ENCODE peak calls at places on chromosomes 6 and 20, in six cellular contexts. V is upper lobe of right lung, J is heart right ventricle, H is neural crest cell, F is astrocyte of the cerebellum, B is OCI-LY7. Q is an unnamed sample.

GRCh38 chr6:141103246-141103645 is 1029.5 kb upstream of the GJE1 start:
- DNase-seq in V (no peak), J (no peak), H (no peak), F (peak), B (no peak), Q (no peak)

GRCh38 chr6:42136508-42137191 is 5.8 kb downstream of the C6orf132 start:
- DNase-seq in V (no peak), J (no peak), H (peak), F (peak), B (peak), Q (no peak)

GRCh38 chr6:125781307-125781868 is 9.4 kb upstream of the NCOA7 start:
- DNase-seq in V (no peak), J (no peak), H (no peak), F (no peak), B (no peak), Q (no peak)

GRCh38 chr20:60236613-60237012 is 278.4 kb downstream of the CDH26 start:
- DNase-seq in V (no peak), J (no peak), H (no peak), F (no peak), B (no peak), Q (no peak)

GRCh38 chr6:31214516-31214915 is 44.0 kb upstream of the POU5F1 start:
- DNase-seq in V (no peak), J (no peak), H (no peak), F (no peak), B (no peak), Q (no peak)

GRCh38 chr20:12012241-12013222 is 94.8 kb downstream of the BTBD3 start:
- DNase-seq in V (no peak), J (peak), H (peak), F (peak), B (peak), Q (no peak)

GRCh38 chr6:50602191-50602810 is 111.0 kb upstream of the TFAP2D start:
- DNase-seq in V (no peak), J (no peak), H (no peak), F (peak), B (peak), Q (no peak)

GRCh38 chr6:6635869-6636268 is 47.3 kb downstream of the LY86 start:
- DNase-seq in V (no peak), J (no peak), H (no peak), F (no peak), B (no peak), Q (no peak)

GRCh38 chr6:335146-335545 is 42.9 kb downstream of the DUSP22 start:
- DNase-seq in V (peak), J (no peak), H (no peak), F (no peak), B (no peak), Q (no peak)

GRCh38 chr6:13863699-13864155 is 49.4 kb upstream of the MCUR1 start:
- DNase-seq in V (no peak), J (no peak), H (no peak), F (no peak), B (no peak), Q (no peak)

GRCh38 chr20:64104667-64105451 is 2.5 kb downstream of the NPBWR2 start:
- DNase-seq in V (peak), J (no peak), H (no peak), F (no peak), B (no peak), Q (peak)

GRCh38 chr6:90484903-90485302 is 102.0 kb downstream of the MAP3K7 start:
- DNase-seq in V (no peak), J (no peak), H (peak), F (no peak), B (no peak), Q (no peak)

GRCh38 chr6:44409207-44409796 is 21.8 kb downstream of the CDC5L start:
- DNase-seq in V (no peak), J (no peak), H (no peak), F (no peak), B (no peak), Q (no peak)

GRCh38 chr20:45459606-45460005 is 9.9 kb upstream of the WFDC2 start:
- DNase-seq in V (no peak), J (no peak), H (no peak), F (no peak), B (no peak), Q (no peak)

GRCh38 chr6:116286773-116287358 is 7.1 kb upstream of the TSPYL1 start:
- DNase-seq in V (no peak), J (no peak), H (no peak), F (no peak), B (no peak), Q (no peak)

GRCh38 chr6:55941713-55942112 is 66.3 kb upstream of the BMP5 start:
- DNase-seq in V (no peak), J (no peak), H (no peak), F (no peak), B (no peak), Q (no peak)

GRCh38 chr6:75605635-75606034 is 4.0 kb downstream of the SENP6 start:
- DNase-seq in V (no peak), J (no peak), H (no peak), F (no peak), B (no peak), Q (no peak)

GRCh38 chr6:97095466-97095865 is 170.9 kb downstream of the KLHL32 start:
- DNase-seq in V (no peak), J (no peak), H (no peak), F (no peak), B (no peak), Q (no peak)

GRCh38 chr6:89048985-89049384 is 31.6 kb upstream of the PNRC1 start:
- DNase-seq in V (no peak), J (no peak), H (no peak), F (no peak), B (no peak), Q (no peak)

GRCh38 chr6:39786636-39787035 is 5.5 kb upstream of the DAAM2 start:
- DNase-seq in V (no peak), J (no peak), H (no peak), F (no peak), B (no peak), Q (no peak)

GRCh38 chr6:105045546-105045945 is 88.6 kb downstream of the LIN28B start:
- DNase-seq in V (no peak), J (no peak), H (no peak), F (no peak), B (no peak), Q (no peak)

GRCh38 chr20:4282550-4282949 is 267.2 kb upstream of the RNF24 start:
- DNase-seq in V (no peak), J (no peak), H (no peak), F (no peak), B (no peak), Q (no peak)
- TF ChIP-seq CTCF in V (no peak), J (no peak), H (no peak), F (no peak), B (no peak), Q (no peak)

GRCh38 chr20:24093666-24094065 is 105.1 kb upstream of the GGTLC1 start:
- DNase-seq in V (no peak), J (no peak), H (no peak), F (no peak), B (no peak), Q (no peak)
- TF ChIP-seq CTCF in V (no peak), J (no peak), H (no peak), F (no peak), B (no peak), Q (no peak)

GRCh38 chr6:12283904-12284303 is 6.3 kb upstream of the EDN1 start:
- DNase-seq in V (no peak), J (no peak), H (no peak), F (no peak), B (no peak), Q (no peak)
- TF ChIP-seq CTCF in V (no peak), J (no peak), H (peak), F (no peak), B (no peak), Q (peak)

DNA sequence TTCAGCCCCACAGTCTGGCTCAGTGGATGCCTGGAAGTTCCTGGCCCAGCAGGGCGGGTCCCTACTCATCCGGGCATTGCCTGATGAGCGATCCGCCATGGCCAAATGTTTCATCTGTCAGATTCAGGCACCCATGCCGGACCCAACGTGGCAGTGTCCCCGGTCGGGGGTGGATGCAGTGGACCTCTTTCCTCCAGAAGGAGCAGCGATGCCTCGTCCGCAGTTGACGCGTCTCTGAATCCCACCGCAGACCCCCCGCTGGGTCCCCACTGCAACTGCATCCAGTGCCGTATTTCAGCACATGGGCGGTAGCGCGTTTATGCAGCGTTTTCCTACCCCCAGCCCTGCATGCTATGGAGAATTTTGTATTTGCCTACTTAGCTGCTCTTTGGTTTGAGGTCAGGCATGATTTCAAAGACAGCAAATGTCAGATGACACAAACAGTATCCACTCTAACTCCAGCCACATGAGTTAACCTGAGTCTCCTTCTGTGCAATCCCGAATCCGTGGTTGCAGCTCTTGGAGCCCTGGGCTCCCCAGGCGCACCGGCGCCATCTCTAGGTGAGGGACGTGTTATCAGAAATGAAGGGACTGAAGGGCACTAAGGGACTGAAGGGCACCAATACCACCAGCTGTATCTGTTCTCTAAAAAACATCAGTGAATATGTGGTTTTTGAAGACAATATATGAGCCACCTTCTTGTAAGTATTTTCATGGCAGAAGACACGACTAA is 72.6 kb upstream of the THBS2 start:
- DNase-seq in V (no peak), J (no peak), H (no peak), F (no peak), B (no peak), Q (no peak)
- TF ChIP-seq CTCF in V (no peak), J (no peak), H (no peak), F (no peak), B (peak), Q (peak)

GRCh38 chr20:1618479-1618878 is 1.3 kb downstream of the SIRPB1 start:
- DNase-seq in V (no peak), J (no peak), H (no peak), F (no peak), B (no peak), Q (no peak)

GRCh38 chr20:1617055-1617454 is 2.8 kb downstream of the SIRPB1 start:
- DNase-seq in V (no peak), J (no peak), H (no peak), F (no peak), B (no peak), Q (no peak)

GRCh38 chr20:1622450-1622849 is 2.6 kb upstream of the SIRPB1 start:
- DNase-seq in V (no peak), J (no peak), H (no peak), F (no peak), B (peak), Q (no peak)

GRCh38 chr20:1618954-1619550 is 757 bp downstream of the SIRPB1 start:
- DNase-seq in V (no peak), J (no peak), H (no peak), F (no peak), B (no peak), Q (no peak)

DNA sequence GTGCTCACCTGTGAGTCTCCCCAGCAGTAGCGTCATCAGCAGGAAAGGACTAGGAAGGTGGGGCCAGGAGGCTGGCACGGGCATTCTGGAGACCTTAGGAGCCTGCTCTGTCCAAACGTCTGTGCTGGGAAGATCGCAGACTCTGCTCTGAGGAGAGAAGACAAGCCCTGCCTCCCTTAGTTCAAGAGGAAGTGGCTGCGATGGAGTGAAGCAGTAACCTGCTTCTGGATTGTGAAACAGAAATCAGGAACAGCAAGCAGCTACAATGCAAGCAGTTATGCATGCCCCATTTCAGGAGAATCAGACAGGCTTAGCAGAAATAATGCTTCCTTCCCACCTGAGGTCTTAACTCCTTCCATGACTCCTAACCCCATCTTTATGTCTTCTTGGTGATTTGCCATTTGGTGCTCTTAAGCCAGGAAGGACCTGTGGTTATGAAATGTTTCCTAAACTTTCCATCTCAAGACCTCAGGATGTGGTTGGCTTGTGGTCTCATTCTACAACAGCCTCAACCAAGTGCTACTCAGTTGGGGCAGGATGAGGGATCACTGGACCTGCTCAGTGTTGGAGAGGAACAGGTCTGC is at the start of gene SIRPB1:
- DNase-seq in V (peak), J (no peak), H (no peak), F (no peak), B (no peak), Q (no peak)
- TF ChIP-seq CTCF in V (no peak), J (no peak), H (no peak), F (no peak), B (no peak), Q (no peak)

DNA sequence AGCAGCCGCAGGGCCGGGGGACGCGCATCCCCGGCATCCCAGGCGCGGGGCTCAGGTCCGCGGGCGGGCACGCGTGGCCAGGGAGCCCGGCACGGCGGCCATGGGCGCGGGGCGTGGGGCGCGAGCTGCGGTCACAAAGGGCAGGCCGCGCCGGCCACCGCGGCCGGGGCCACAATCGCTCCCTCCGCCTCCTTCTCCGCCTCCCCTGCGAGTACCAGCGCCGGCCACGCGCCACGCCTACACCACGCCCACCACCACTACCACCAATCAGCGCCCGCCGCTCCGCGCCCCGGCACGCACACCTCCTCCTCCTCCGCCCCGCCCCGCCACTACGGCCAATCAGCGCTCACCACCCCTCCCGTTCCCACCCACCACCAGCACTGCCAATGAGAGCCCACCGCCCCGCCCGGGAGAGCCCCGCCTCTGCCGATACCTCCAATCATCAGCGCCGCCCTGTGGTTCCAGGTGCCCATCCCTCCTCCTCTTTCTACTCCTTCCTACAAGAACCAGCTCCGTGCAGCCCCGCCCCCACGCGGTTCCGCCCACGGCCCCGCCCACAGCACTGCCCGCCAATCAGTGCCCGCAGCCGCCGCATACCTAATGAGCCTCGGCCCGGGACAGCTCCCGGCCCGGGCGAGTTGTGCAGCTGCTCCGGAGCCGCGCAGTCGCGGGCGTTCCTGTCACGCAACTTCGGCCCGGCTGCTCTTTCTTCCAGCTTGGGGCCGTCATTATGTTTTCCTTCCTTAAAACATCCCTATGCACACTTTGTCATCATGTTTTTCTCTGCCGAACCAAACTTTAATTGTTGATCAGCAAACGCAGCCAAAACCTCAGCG is at the start of gene RPS6KA2:
- DNase-seq in V (peak), J (peak), H (peak), F (peak), B (peak), Q (peak)
- TF ChIP-seq CTCF in V (no peak), J (peak), H (no peak), F (peak), B (no peak), Q (peak)

DNA sequence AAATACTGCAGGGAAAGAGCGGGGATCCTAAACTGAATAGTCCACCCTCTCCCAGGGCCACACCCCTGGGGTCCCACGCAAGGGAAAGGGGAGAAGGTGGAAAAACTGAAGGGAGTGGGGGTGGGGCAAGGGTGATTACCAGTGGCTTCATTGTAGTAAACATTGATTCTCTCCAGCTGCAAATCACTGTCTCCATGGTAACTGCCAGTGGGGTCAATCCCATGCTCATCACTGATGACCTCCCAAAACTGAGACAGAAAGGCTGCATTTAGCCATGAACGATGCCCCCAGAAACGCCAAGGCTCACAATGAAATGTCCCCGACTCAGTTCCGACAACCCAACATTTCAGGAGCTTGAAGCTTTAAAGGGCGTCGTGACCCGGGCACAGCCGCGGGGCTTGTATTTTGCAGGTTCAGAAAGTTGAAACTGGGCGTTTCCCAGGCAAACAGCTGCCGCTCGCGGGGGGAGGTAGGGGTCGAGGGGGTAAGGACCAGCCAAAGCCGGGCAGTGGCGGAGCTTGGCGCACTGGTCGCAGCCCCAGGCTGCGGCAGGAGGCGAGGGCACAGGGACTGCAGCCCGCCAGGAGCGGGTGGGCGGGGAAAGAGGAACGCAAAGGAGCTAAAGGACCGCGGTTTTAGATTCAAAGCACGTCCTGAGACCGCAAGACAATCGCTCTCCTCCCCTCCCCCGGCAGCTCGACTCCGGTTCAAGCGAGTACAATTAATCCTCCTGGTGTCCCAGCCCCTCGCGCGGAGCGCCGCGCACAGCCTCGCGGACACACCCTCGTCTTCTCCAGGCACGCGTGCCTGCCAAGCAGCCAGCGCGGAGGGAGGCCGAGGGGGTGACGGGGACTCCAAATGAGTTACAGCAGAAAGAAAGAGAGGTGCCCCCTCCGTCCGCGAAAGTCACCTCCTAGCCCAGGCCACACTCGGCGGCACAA is 761 bp downstream of the TUBB2B start:
- DNase-seq in V (peak), J (no peak), H (peak), F (no peak), B (peak), Q (no peak)
- TF ChIP-seq CTCF in V (no peak), J (no peak), H (no peak), F (no peak), B (no peak), Q (no peak)

DNA sequence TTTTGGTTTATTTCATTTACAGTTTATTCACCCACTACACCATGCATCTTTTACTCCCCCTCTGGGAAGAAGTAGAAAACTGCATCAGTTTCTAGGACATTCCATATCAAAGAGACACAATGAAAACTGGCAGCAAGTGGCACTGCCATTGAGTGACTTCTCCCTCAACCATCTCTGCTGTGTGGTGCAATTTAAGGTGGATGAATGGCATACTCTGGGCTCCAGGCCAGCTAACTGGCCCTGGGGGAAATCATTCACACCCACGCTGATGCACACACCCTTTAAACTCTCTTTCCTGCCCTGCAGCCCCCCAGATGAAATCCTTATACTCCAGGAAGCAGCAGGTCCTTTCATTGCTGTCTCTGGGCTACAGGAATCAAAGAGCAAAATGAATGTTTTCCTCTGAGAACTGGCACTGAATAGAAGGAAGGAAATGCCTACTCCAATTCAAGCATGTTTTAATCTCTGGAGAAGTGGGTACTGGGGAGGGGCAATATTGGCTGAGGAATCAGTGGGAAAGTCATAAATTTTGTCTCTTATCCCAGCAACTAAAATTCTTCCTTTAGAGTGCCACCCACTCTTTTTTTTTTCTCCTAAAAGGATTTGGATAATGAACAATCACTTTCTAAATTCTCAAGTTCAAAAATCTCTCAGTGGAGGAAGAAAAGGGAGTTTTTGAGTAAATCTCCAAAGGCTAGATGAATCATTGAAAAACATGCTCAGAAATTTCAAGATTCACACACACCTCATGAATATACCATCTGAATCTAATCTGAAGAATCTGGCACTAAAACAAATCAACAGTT is 16.9 kb upstream of the RFPL4B start:
- DNase-seq in V (no peak), J (no peak), H (no peak), F (no peak), B (no peak), Q (no peak)
- TF ChIP-seq CTCF in V (no peak), J (no peak), H (no peak), F (peak), B (no peak), Q (peak)

GRCh38 chr6:8845691-8846090 is 410.3 kb upstream of the SLC35B3 start:
- DNase-seq in V (no peak), J (no peak), H (no peak), F (no peak), B (no peak), Q (no peak)
- TF ChIP-seq CTCF in V (no peak), J (no peak), H (no peak), F (no peak), B (no peak), Q (no peak)